ENCODE peak calls at places on chromosomes 2 and 18, in five cellular contexts. H is H9, C is IMR-90, I is neuronal stem cell, G is H1. Q is an unnamed sample.

GRCh38 chr18:24928479-24928878 is 423.5 kb downstream of the ZNF521 start:
- DNase-seq in I (no peak), G (no peak), C (no peak), H (no peak), Q (no peak)

GRCh38 chr2:240584486-240585031 is 2.0 kb upstream of the CAPN10 start:
- DNase-seq in C (no peak), I (no peak), G (no peak), H (peak), Q (peak)

GRCh38 chr18:13165636-13166423 is 52.7 kb upstream of the LDLRAD4 start:
- DNase-seq in H (peak), G (no peak), C (no peak), I (no peak), Q (peak)

GRCh38 chr2:112056626-112056987 is 1.5 kb downstream of the TMEM87B start:
- DNase-seq in C (no peak), H (no peak), G (no peak), I (no peak), Q (no peak)

GRCh38 chr18:62325806-62326645 is 916 bp downstream of the TNFRSF11A start:
- DNase-seq in H (no peak), I (no peak), C (peak), G (no peak), Q (peak)

GRCh38 chr2:61448229-61448628 is 22.7 kb downstream of the USP34 start:
- DNase-seq in C (no peak), H (no peak), I (no peak), G (no peak), Q (no peak)

GRCh38 chr2:42086500-42086953 is 38.7 kb downstream of the PKDCC start:
- DNase-seq in H (peak), I (peak), G (no peak), C (peak), Q (peak)

GRCh38 chr2:209002054-209002453 is 421.8 kb upstream of the MAP2 start:
- DNase-seq in H (no peak), G (no peak), C (no peak), I (no peak), Q (no peak)

GRCh38 chr2:55048514-55048924 is 1.7 kb downstream of the RTN4 start:
- DNase-seq in I (no peak), G (no peak), C (peak), H (no peak), Q (peak)

GRCh38 chr18:9428301-9428706 is 47.0 kb upstream of the RALBP1 start:
- DNase-seq in I (no peak), H (no peak), C (no peak), G (no peak), Q (no peak)

GRCh38 chr2:224025874-224026273 is 13.2 kb downstream of the SERPINE2 start:
- DNase-seq in I (no peak), C (no peak), H (no peak), G (no peak), Q (peak)

GRCh38 chr2:33660416-33661118 is 61.5 kb upstream of the FAM98A start:
- DNase-seq in H (no peak), C (no peak), G (no peak), I (no peak), Q (no peak)

GRCh38 chr2:100704156-100704555 is 115.8 kb upstream of the NPAS2 start:
- DNase-seq in G (no peak), C (no peak), I (no peak), H (no peak), Q (no peak)

GRCh38 chr2:72793798-72794447 is 31.9 kb downstream of the EXOC6B start:
- DNase-seq in G (no peak), I (no peak), C (peak), H (no peak), Q (peak)

GRCh38 chr18:61019902-61020301 is 313.3 kb upstream of the CDH20 start:
- DNase-seq in H (no peak), I (no peak), G (no peak), C (no peak), Q (no peak)

GRCh38 chr2:177118636-177119035 is 94.0 kb upstream of the HNRNPA3 start:
- DNase-seq in I (no peak), C (no peak), H (peak), G (peak), Q (peak)

GRCh38 chr18:25289040-25289631 is 62.8 kb downstream of the ZNF521 start:
- DNase-seq in G (no peak), I (no peak), H (no peak), C (peak), Q (peak)

GRCh38 chr2:231710751-231711676 is 2.7 kb downstream of the PTMA start:
- DNase-seq in G (no peak), I (no peak), C (no peak), H (no peak), Q (peak)

GRCh38 chr18:12335503-12335902 is 27.5 kb downstream of the TUBB6 start:
- DNase-seq in I (no peak), C (no peak), H (no peak), G (no peak), Q (no peak)

GRCh38 chr2:51424418-51424817 is 392.5 kb upstream of the NRXN1 start:
- DNase-seq in I (no peak), C (no peak), G (peak), H (peak), Q (peak)

GRCh38 chr2:235870515-235870914 is 297.7 kb downstream of the GBX2 start:
- DNase-seq in G (no peak), C (no peak), H (no peak), I (no peak), Q (no peak)

GRCh38 chr2:47738331-47738730 is 44.6 kb upstream of the MSH6 start:
- DNase-seq in C (no peak), G (no peak), I (no peak), H (no peak), Q (no peak)

GRCh38 chr18:75581336-75582121 is 154.0 kb upstream of the SMIM21 start:
- DNase-seq in I (no peak), C (no peak), H (no peak), G (no peak), Q (no peak)

GRCh38 chr2:7194950-7195349 is 277.7 kb downstream of the RNF144A start:
- DNase-seq in H (no peak), I (no peak), C (no peak), G (no peak), Q (no peak)

GRCh38 chr2:172865422-172865821 is 129.8 kb downstream of the RAPGEF4 start:
- DNase-seq in G (no peak), C (peak), H (peak), I (no peak), Q (peak)

GRCh38 chr2:138026116-138026855 is 62.0 kb downstream of the HNMT start:
- DNase-seq in H (no peak), C (no peak), I (no peak), G (no peak), Q (no peak)

GRCh38 chr2:216216951-216217903 is 108.1 kb downstream of the XRCC5 start:
- DNase-seq in H (no peak), I (no peak), G (no peak), C (peak), Q (peak)

GRCh38 chr2:175892046-175892445 is 110.0 kb downstream of the LNPK start:
- DNase-seq in C (no peak), I (no peak), H (no peak), G (no peak), Q (no peak)

GRCh38 chr2:8679827-8680731 is 1.8 kb upstream of the ID2 start:
- DNase-seq in H (no peak), G (no peak), I (peak), C (peak), Q (peak)

GRCh38 chr2:220296174-220296573 is 668.7 kb downstream of the SLC4A3 start:
- DNase-seq in I (peak), H (no peak), C (peak), G (no peak), Q (peak)

GRCh38 chr2:232058063-232058877 is 96.8 kb downstream of the DIS3L2 start:
- DNase-seq in G (no peak), C (no peak), H (no peak), I (no peak), Q (no peak)

GRCh38 chr2:60092781-60093180 is 460.7 kb downstream of the BCL11A start:
- DNase-seq in C (no peak), G (no peak), I (no peak), H (no peak), Q (no peak)

GRCh38 chr2:60100034-60100433 is 453.4 kb downstream of the BCL11A start:
- DNase-seq in G (no peak), H (no peak), I (no peak), C (no peak), Q (no peak)

GRCh38 chr2:60096556-60096955 is 456.9 kb downstream of the BCL11A start:
- DNase-seq in H (no peak), G (no peak), C (no peak), I (no peak), Q (no peak)

GRCh38 chr2:60094450-60094929 is 459.0 kb downstream of the BCL11A start:
- DNase-seq in C (no peak), I (no peak), G (no peak), H (no peak), Q (no peak)

DNA sequence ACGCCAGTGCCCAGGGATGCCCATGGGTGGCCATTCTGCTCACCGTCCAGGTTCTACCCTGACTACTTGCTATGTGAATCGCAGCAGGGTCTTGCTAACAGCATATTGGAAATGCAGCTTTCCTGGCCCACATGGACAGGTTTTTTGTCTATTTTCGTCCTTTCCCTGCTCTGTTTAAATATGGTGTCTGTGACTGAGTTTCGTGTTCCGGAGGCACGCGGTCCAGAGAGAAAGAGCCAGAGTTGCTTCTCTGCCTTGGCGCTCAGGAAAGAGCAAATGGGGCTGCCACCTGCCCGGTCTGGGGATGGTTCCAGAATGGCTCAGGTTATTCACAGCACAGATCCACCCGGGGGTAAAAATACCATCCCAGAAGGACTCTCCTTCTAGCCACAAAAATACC is 456.2 kb downstream of the BCL11A start:
- DNase-seq in C (no peak), H (no peak), G (no peak), I (no peak), Q (no peak)
- H3K4ac ChIP-seq in C (no peak), H (no peak), G (peak), I (no peak), Q (no peak)

GRCh38 chr2:20139828-20140227 is 85.1 kb downstream of the SDC1 start:
- DNase-seq in G (no peak), C (no peak), I (no peak), H (no peak), Q (no peak)
- H2AK5ac ChIP-seq in G (no peak), C (no peak), I (peak), H (no peak), Q (no peak)

GRCh38 chr2:131104487-131105155 is 515 bp upstream of the PLEKHB2 start:
- DNase-seq in I (no peak), G (no peak), H (no peak), C (peak), Q (peak)

GRCh38 chr2:131105950-131106801 is 1.0 kb downstream of the PLEKHB2 start:
- DNase-seq in C (peak), I (no peak), H (no peak), G (no peak), Q (peak)

DNA sequence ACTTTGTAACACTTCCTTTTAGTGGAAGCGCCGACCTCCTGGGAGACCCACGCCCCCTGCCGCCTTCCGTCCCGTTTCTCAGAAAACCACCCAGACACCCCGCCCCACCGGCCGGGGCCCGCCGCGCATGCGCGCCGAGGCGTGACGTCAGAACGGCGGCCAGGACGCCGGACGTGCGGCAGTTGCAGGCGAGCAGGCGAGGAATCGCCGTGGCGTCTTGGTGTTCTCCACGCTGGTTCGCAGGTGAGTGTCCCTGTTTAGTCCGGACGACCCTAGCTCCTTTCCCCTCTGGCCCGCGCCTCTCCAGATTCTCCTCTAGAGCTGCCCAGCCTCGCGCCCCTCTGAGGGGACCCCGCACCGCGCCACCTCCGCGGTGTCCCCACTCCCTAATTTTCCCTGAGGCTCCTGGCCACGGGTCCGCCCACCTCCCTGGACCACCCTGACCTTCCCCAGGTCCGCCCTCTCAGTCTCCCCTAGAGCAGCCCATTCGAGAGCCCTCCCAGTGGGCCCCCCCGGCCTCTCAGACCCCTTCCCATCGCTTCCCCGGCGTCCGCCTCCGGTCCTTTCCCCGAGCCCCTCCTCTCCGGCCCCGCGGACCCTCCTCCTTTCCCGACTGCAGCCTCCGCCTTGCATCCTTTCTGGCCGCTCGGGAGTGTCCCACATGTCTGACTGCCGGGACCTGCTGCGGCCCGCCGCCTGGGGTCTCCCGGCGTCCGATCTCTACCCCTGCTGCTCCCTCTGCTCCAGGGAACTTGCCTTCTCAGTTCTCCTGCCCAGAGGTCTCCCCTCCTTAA is at the start of gene PLEKHB2:
- DNase-seq in G (peak), C (peak), H (peak), I (peak), Q (peak)
- H3K4ac ChIP-seq in G (no peak), C (peak), H (no peak), I (no peak), Q (peak)

DNA sequence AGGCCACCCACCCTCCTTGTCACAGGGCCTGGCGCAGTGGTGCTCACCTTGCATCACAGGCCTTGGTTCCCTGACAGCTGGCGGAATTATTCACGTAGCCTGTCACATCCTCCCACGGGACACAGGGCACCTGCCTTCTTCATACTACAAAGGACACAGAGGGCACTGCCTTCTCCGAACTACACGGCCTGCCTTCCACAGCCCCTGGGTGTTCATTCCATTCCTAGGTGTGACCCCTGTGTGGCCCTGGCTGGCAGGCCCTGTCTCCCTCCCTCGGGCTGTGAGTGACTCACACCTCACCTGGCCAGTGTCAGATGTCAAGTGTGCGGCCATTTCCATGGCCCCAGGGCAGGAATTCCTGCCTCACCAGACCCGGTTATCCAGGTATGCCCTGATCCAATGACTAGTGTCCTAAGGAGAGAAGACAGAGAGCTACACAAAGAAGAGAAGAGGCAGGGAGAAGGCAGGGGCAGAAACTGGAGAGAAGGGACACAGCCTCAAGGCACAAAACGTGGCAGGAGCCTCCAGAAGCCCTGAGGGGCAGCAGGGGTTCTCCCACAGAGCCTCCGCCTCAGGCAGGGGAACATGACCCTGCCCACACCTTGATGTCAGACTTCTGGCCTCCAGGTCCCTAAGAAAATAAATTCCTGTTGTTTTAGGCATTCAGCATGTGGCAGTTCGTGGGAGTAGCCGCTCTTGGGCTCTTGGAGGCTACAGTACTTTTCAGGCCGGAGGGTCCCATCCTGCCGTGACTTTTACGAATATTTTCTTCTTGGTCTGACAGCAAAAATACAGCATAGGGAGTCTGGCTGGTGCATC is 43.4 kb downstream of the MBP start:
- DNase-seq in I (no peak), C (no peak), H (peak), G (peak), Q (peak)
- H2AK5ac ChIP-seq in I (no peak), C (no peak), H (no peak), G (peak), Q (no peak)

GRCh38 chr2:83191316-83191715 is 1267.8 kb downstream of the SUCLG1 start:
- DNase-seq in I (no peak), G (no peak), C (no peak), H (no peak), Q (no peak)
- H3K4ac ChIP-seq in I (no peak), G (no peak), C (no peak), H (no peak), Q (no peak)

DNA sequence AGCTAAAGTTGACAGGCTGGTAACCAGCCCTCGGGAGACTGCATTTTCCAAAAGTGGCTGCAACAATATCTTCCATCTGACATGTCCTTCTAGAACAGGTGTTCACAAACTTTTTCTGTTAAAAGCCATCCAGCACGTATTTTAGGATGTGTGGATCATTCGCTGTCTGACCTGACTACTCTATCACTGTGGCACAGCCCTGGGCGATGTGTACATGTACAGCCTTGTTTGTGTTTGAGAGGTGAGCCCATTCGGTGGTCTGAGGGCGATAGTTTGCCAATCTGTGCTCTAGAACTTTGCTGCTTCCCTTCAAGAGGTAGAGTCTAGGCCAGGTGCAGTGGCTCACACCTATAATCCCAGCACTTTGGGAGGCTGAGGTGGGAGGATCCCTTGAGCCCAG is 166.2 kb downstream of the TGIF1 start:
- DNase-seq in I (no peak), C (no peak), H (no peak), G (no peak), Q (no peak)
- H2AK5ac ChIP-seq in I (no peak), C (peak), H (no peak), G (no peak), Q (no peak)

GRCh38 chr18:45457933-45458332 is 157.3 kb upstream of the SLC14A2 start:
- DNase-seq in C (no peak), H (no peak), G (no peak), I (no peak), Q (no peak)

GRCh38 chr18:45456076-45457066 is 158.9 kb upstream of the SLC14A2 start:
- DNase-seq in H (no peak), G (no peak), I (no peak), C (no peak), Q (peak)
- H3K4ac ChIP-seq in H (no peak), G (no peak), I (no peak), C (no peak), Q (no peak)

DNA sequence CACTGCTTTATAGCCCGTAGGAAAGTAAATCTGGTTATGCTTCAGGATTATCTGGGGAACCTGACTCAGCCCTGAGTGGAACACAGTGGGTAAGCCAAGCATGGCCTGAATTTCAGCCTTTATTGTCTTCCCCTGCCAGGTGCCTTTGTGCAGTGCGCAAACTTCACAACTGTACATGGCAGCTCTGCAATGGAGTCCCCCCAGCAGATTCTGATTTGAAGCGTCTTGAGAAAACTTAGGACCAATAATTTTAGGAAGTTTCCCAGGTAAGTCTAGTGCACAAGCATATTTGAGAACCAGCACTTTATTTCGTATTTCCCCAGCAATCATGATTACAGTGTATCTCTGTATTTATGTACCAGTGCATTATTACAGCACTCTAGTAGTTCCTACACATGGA is 112.1 kb upstream of the ARL4C start:
- DNase-seq in C (no peak), H (no peak), I (no peak), G (no peak), Q (no peak)
- H2AK5ac ChIP-seq in C (no peak), H (no peak), I (no peak), G (no peak), Q (no peak)

Q was measured in mesendoderm.